ENCODE peak calls at places on chromosome 3, in seven cellular contexts. C, Y, S, Z, T, H and I are unnamed samples. For H3K9me3, the result is how much of the 10 kb centered on the place peaks cover.

GRCh38 chr3:9951962-9952805 is at the start of gene PRRT3:
- DNase-seq in Z (no peak), H (no peak), Y (no peak), T (peak), C (peak), S (no peak), I (no peak)

GRCh38 chr3:55742027-55742710 is 255.1 kb upstream of the WNT5A start:
- DNase-seq in S (no peak), C (no peak), T (no peak), Z (no peak), H (no peak), Y (no peak), I (peak)

GRCh38 chr3:52190294-52190841 is 7.6 kb upstream of the ALAS1 start:
- DNase-seq in C (no peak), S (no peak), Y (no peak), T (peak), Z (peak), H (no peak), I (no peak)

GRCh38 chr3:9108876-9109569 is 140.4 kb downstream of the SRGAP3 start:
- DNase-seq in Y (no peak), C (no peak), H (no peak), T (no peak), S (no peak), Z (no peak), I (no peak)

GRCh38 chr3:69997486-69998307 is 1.8 kb upstream of the SAMMSON start:
- DNase-seq in Y (no peak), H (no peak), T (no peak), C (no peak), S (no peak), Z (no peak), I (no peak)

GRCh38 chr3:46845860-46846623 is 17.2 kb downstream of the MYL3 start:
- DNase-seq in Z (peak), H (peak), S (peak), Y (no peak), T (peak), C (no peak), I (no peak)

GRCh38 chr3:45590822-45591546 is 3.6 kb upstream of the LIMD1 start:
- DNase-seq in T (no peak), H (no peak), C (no peak), Z (no peak), Y (no peak), S (no peak), I (no peak)

GRCh38 chr3:100129944-100130343 is 15.6 kb upstream of the FILIP1L start:
- DNase-seq in Z (no peak), H (no peak), T (no peak), S (no peak), C (no peak), Y (no peak), I (no peak)

GRCh38 chr3:123448503-123449091 is at the start of gene ADCY5:
- DNase-seq in T (no peak), Z (no peak), Y (no peak), C (peak), S (peak), H (peak), I (no peak)

GRCh38 chr3:146161725-146162047 is 702 bp upstream of the PLOD2 start:
- DNase-seq in C (peak), S (peak), T (peak), Y (no peak), H (peak), Z (no peak), I (no peak)

GRCh38 chr3:107987036-107987557 is 103.7 kb downstream of the CD47 start:
- DNase-seq in Y (peak), S (peak), H (peak), T (peak), Z (peak), C (peak), I (peak)

GRCh38 chr3:131898346-131898745 is 136.5 kb downstream of the CPNE4 start:
- DNase-seq in H (no peak), S (no peak), Z (no peak), T (no peak), C (no peak), Y (no peak), I (no peak)

GRCh38 chr3:50245831-50246516 is 10.0 kb downstream of the GNAI2 start:
- DNase-seq in S (peak), H (peak), T (peak), Y (peak), C (peak), Z (peak), I (peak)

GRCh38 chr3:16399473-16399872 is 114.0 kb downstream of the RFTN1 start:
- DNase-seq in S (no peak), Y (no peak), Z (no peak), C (peak), T (no peak), H (no peak), I (no peak)

GRCh38 chr3:153746211-153746610 is 375.0 kb upstream of the ARHGEF26 start:
- DNase-seq in Z (no peak), T (no peak), S (no peak), Y (no peak), C (no peak), H (no peak), I (no peak)

GRCh38 chr3:12896206-12896697 is 54.9 kb upstream of the RPL32 start:
- DNase-seq in S (no peak), Y (no peak), H (no peak), T (no peak), Z (no peak), C (no peak), I (no peak)

GRCh38 chr3:171385086-171385485 is 75.1 kb downstream of the TNIK start:
- DNase-seq in Z (no peak), Y (no peak), T (no peak), S (no peak), H (no peak), C (no peak), I (no peak)

GRCh38 chr3:108090066-108090700 is 648 bp downstream of the CD47 start:
- DNase-seq in S (peak), Z (peak), T (peak), H (peak), Y (no peak), C (peak), I (no peak)

GRCh38 chr3:126028096-126028495 is 55.8 kb downstream of the SLC41A3 start:
- DNase-seq in H (no peak), Z (no peak), C (no peak), S (no peak), T (no peak), Y (no peak), I (peak)

GRCh38 chr3:63753567-63753966 is 65.5 kb upstream of the C3orf49 start:
- DNase-seq in C (no peak), Y (no peak), S (no peak), Z (no peak), H (no peak), T (no peak), I (no peak)

GRCh38 chr3:49015765-49016164 is 2.6 kb downstream of the DALRD3 start:
- DNase-seq in C (no peak), S (no peak), Z (no peak), Y (no peak), T (no peak), H (no peak), I (no peak)

GRCh38 chr3:155407331-155407730 is 113.8 kb upstream of the STRIT1 start:
- DNase-seq in S (no peak), C (no peak), H (no peak), T (no peak), Z (no peak), Y (no peak), I (no peak)

GRCh38 chr3:194687638-194688206 is 2.0 kb downstream of the FAM43A start:
- DNase-seq in H (peak), T (peak), C (peak), Z (no peak), S (peak), Y (no peak), I (no peak)

GRCh38 chr3:49747792-49748480 is 24.2 kb upstream of the GMPPB start:
- DNase-seq in Z (no peak), T (no peak), Y (no peak), C (no peak), S (no peak), H (no peak), I (no peak)

GRCh38 chr3:193890036-193890897 is 245.7 kb upstream of the HES1 start:
- DNase-seq in H (no peak), C (no peak), T (peak), Y (no peak), Z (no peak), S (no peak), I (no peak)

GRCh38 chr3:56916697-56917336 is 115.1 kb upstream of the ARHGEF3 start:
- DNase-seq in T (no peak), Z (no peak), Y (no peak), H (no peak), C (no peak), S (no peak), I (no peak)

GRCh38 chr3:59600631-59601030 is 550.8 kb upstream of the CFAP20DC start:
- DNase-seq in Y (no peak), C (no peak), T (no peak), S (no peak), Z (no peak), H (no peak), I (no peak)

GRCh38 chr3:177826253-177826652 is 629.0 kb upstream of the TBL1XR1 start:
- DNase-seq in H (no peak), S (no peak), Y (no peak), Z (no peak), C (no peak), T (no peak), I (no peak)

GRCh38 chr3:42099020-42099765 is 8.0 kb downstream of the TRAK1 start:
- DNase-seq in Z (no peak), T (no peak), C (no peak), S (no peak), Y (no peak), H (no peak), I (no peak)

GRCh38 chr3:169085827-169086226 is 577.7 kb downstream of the MECOM start:
- DNase-seq in Y (no peak), H (no peak), T (no peak), Z (no peak), C (no peak), S (no peak), I (no peak)

GRCh38 chr3:13161771-13162535 is 88.7 kb upstream of the IQSEC1 start:
- DNase-seq in Y (no peak), S (no peak), Z (no peak), T (no peak), C (no peak), H (no peak), I (no peak)

GRCh38 chr3:138418556-138419206 is 15.7 kb upstream of the ESYT3 start:
- DNase-seq in Z (no peak), T (no peak), H (no peak), Y (no peak), S (no peak), C (no peak), I (no peak)

GRCh38 chr3:135136361-135137100 is 341.5 kb downstream of the EPHB1 start:
- DNase-seq in H (no peak), Z (no peak), S (no peak), Y (no peak), C (no peak), T (no peak), I (no peak)

GRCh38 chr3:143172313-143173054 is 52.9 kb downstream of the CHST2 start:
- DNase-seq in H (no peak), Z (no peak), T (no peak), Y (no peak), C (no peak), S (no peak), I (no peak)

GRCh38 chr3:19183572-19183971 is 35.3 kb downstream of the KCNH8 start:
- DNase-seq in Z (no peak), S (no peak), Y (no peak), C (no peak), T (no peak), H (no peak), I (no peak)

GRCh38 chr3:52349131-52349530 is 33.0 kb downstream of the DNAH1 start:
- DNase-seq in S (no peak), T (no peak), Y (no peak), Z (no peak), H (no peak), C (no peak), I (no peak)

GRCh38 chr3:197248341-197248740 is 50.1 kb downstream of the DLG1 start:
- DNase-seq in Y (no peak), S (no peak), Z (no peak), H (no peak), T (no peak), C (peak), I (no peak)
- H3K9me3 ChIP-seq in Y (under half), S (under half), Z (under half), H (under half), T (under half), C (under half), I (under half)

GRCh38 chr3:136255672-136256406 is 5.7 kb downstream of the PCCB start:
- DNase-seq in C (no peak), Y (no peak), S (no peak), Z (no peak), H (peak), T (no peak), I (no peak)
- TF ChIP-seq POLR2A in C (no peak), Y (no peak), S (no peak), Z (no peak), H (no peak), T (no peak), I (no peak)

DNA sequence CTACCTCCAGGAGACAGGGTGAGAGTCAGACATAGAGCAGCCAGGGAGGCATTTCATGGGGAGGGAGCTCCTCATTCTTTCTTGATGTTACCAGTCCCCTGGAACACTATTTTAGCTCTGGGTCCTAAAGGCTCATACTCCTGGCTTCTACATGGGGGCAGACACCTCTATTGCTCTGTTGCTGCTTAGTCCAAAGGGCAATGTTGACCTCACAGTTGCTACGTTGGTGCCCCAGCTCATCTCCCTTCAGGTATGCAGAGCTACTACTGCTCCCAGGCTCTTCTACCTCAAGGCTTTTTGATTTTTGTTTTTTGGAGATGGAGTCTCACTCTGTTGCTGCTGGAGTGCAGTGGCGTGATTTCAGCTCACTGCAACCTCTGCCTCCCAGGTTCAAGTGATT is 245.6 kb upstream of the LRRFIP2 start:
- DNase-seq in S (no peak), Y (no peak), H (no peak), T (no peak), Z (no peak), C (no peak), I (no peak)
- H3K9me3 ChIP-seq in S (under half), Y (under half), H (under half), T (under half), Z (under half), C (under half), I (under half)

GRCh38 chr3:141410861-141411771 is 42.8 kb downstream of the ZBTB38 start:
- DNase-seq in S (no peak), Y (no peak), T (no peak), Z (no peak), H (no peak), C (peak), I (no peak)

GRCh38 chr3:141412936-141413354 is 44.6 kb downstream of the ZBTB38 start:
- DNase-seq in T (peak), C (peak), Z (peak), S (peak), Y (peak), H (peak), I (peak)

GRCh38 chr3:141412087-141412935 is 44.0 kb downstream of the ZBTB38 start:
- DNase-seq in C (peak), T (peak), S (peak), Z (peak), Y (peak), H (peak), I (no peak)

GRCh38 chr3:141408596-141408995 is 40.3 kb downstream of the ZBTB38 start:
- DNase-seq in Y (no peak), Z (no peak), T (no peak), S (no peak), C (no peak), H (no peak), I (no peak)

GRCh38 chr3:141410408-141410807 is 42.1 kb downstream of the ZBTB38 start:
- DNase-seq in H (peak), C (peak), Y (no peak), T (no peak), Z (no peak), S (peak), I (no peak)
- TF ChIP-seq POLR2A in H (peak), C (no peak), Y (no peak), T (no peak), Z (no peak), S (peak), I (no peak)

GRCh38 chr3:118838871-118839270 is 195.8 kb downstream of the IGSF11 start:
- DNase-seq in T (no peak), Z (no peak), C (no peak), S (no peak), Y (no peak), H (no peak), I (no peak)
- H3K9me3 ChIP-seq in T (half or more), Z (under half), C (under half), S (under half), Y (under half), H (under half), I (under half)

DNA sequence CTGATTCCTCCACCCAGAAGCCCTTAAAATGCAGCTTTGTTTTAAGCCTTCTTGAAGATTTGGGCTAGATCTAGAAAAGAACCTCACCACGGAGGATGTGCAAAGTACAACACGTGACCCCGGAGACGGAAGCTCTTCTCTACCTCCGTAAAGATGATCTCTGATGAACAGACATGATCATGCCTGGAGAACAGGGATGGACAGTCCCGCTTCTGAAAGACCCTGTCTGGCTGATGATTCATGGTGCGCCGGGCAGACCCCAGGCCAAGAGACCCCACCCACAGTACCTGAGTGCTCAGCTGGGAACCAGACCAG is 60.7 kb upstream of the TFRC start:
- DNase-seq in H (no peak), Z (no peak), C (no peak), T (no peak), Y (no peak), S (no peak), I (no peak)
- TF ChIP-seq POLR2A in H (no peak), Z (no peak), C (no peak), T (no peak), Y (no peak), S (no peak), I (no peak)

GRCh38 chr3:173825731-173826130 is 428.2 kb downstream of the NLGN1 start:
- DNase-seq in H (no peak), C (no peak), S (no peak), T (no peak), Y (no peak), Z (no peak), I (no peak)

GRCh38 chr3:173826901-173827609 is 429.5 kb downstream of the NLGN1 start:
- DNase-seq in T (no peak), H (no peak), Y (no peak), C (no peak), S (no peak), Z (no peak), I (no peak)

GRCh38 chr3:173823911-173824460 is 426.4 kb downstream of the NLGN1 start:
- DNase-seq in Z (no peak), S (no peak), Y (no peak), T (no peak), H (no peak), C (no peak), I (no peak)

DNA sequence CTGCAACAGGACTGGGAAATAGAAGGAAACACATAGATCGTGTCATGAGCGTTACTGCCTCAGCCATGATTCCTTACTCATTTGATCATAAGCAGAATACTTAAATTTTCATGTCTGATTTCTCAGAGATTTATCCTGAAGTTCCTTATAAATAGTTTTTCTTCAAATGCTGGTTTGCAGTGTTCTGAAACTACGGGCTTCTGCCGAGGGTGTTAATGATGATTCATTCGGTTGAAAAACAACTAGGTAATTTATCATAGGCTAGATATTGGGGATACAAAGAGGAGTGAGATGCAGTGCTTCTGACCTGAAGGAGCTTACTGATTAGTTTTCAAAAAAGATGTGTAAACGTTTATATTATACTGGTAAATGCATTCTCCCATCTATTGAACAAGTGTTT is 428.9 kb downstream of the NLGN1 start:
- DNase-seq in Y (no peak), S (no peak), T (no peak), C (no peak), Z (no peak), H (no peak), I (no peak)
- H3K9me3 ChIP-seq in Y (under half), S (under half), T (under half), C (under half), Z (under half), H (under half), I (under half)

DNA sequence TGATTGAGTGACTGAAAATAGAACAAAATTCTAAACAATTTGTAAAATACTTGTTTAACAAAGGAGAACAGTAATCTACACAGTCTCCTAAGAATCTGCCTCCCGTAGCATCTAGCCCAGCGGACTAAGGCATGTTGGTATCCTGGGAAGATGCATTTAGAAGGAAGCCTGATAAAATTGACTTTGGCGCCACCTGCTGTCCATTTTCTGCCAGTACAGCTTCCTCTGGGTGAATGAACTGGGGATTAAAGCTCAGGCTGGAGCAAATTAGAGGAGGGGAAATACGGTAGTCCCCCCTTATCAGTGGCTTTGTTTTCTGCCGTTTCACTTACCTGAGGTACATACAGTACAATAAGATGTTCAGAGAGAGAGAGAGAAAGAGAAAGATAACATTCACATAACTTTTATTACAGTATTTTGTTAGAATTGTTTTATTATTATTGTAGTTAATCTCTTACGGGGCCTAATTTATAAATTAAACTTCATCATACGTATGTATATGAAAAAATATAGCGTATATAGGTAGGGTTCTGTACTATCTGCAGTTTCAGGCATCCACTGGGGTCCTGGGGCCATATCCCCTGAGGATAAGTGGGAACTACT is 191.6 kb downstream of the GAP43 start:
- DNase-seq in T (peak), Y (no peak), C (peak), S (peak), H (peak), Z (peak), I (no peak)
- TF ChIP-seq POLR2A in T (no peak), Y (no peak), C (no peak), S (no peak), H (no peak), Z (no peak), I (no peak)

DNA sequence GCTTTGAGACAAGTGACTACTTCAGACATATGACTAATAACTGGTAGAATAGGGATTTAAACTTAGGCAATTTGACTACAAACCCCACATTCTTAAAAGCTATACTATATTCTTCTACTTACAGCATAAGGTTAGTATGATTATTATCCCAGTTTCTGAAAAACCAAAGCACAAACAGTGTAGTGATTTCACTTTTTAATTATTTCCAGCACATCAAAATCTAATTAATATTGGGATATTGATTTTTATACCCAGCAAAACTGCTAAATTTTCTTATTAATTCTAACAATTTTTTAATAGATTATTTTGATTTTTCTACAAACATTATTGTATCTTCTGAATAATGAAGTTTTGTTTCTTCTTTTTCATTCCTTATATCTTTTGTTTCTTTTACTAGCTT is 16.9 kb downstream of the EHHADH start:
- DNase-seq in C (no peak), T (no peak), S (no peak), Y (no peak), Z (no peak), H (no peak), I (no peak)
- H3K9me3 ChIP-seq in C (under half), T (under half), S (under half), Y (half or more), Z (half or more), H (under half), I (under half)